ENCODE peak calls at places on chromosomes 1 and 21, in six cellular contexts. E is anterior cingulate cortex; D is H4; Y is HTR-8/SVneo; M is NB4; A is CD4-positive, alpha-beta memory T cell. H is an unnamed sample.

GRCh38 chr1:119159096-119159495 is 18.6 kb upstream of the WARS2 start:
- DNase-seq in E (no peak), D (no peak), Y (no peak), M (no peak), A (no peak), H (no peak)

GRCh38 chr21:45409466-45410150 is 4.6 kb downstream of the COL18A1 start:
- DNase-seq in E (no peak), D (no peak), Y (no peak), M (no peak), A (peak), H (no peak)

GRCh38 chr1:50973875-50974617 is 4.0 kb downstream of the CDKN2C start:
- DNase-seq in E (no peak), D (peak), Y (no peak), M (no peak), A (no peak), H (no peak)

GRCh38 chr1:29579821-29580425 is 343.6 kb downstream of the PTPRU start:
- DNase-seq in E (no peak), D (no peak), Y (peak), M (no peak), A (no peak), H (peak)

GRCh38 chr1:227944066-227944930 is 3.4 kb downstream of the WNT9A start:
- DNase-seq in E (no peak), D (no peak), Y (no peak), M (no peak), A (no peak), H (no peak)

GRCh38 chr21:17002628-17003027 is 510.2 kb upstream of the CXADR start:
- DNase-seq in E (no peak), D (no peak), Y (no peak), M (no peak), A (no peak), H (no peak)

GRCh38 chr1:63112155-63112914 is 210.0 kb upstream of the FOXD3 start:
- DNase-seq in E (no peak), D (peak), Y (no peak), M (peak), A (no peak), H (no peak)

GRCh38 chr1:226073184-226073950 is 10.9 kb downstream of the H3-3A start:
- DNase-seq in E (no peak), D (no peak), Y (no peak), M (no peak), A (no peak), H (no peak)

GRCh38 chr1:119544165-119544762 is 37.3 kb downstream of the HSD3B1 start:
- DNase-seq in E (no peak), D (peak), Y (no peak), M (peak), A (no peak), H (no peak)

GRCh38 chr1:179175011-179175934 is 54.2 kb downstream of the ABL2 start:
- DNase-seq in E (peak), D (peak), Y (no peak), M (peak), A (no peak), H (no peak)

GRCh38 chr1:24351918-24352637 is 32.9 kb downstream of the GRHL3 start:
- DNase-seq in E (no peak), D (no peak), Y (no peak), M (no peak), A (no peak), H (no peak)

GRCh38 chr1:94110021-94110761 is 10.8 kb downstream of the ABCA4 start:
- DNase-seq in E (no peak), D (no peak), Y (no peak), M (no peak), A (no peak), H (no peak)

GRCh38 chr1:204803607-204804006 is 67.1 kb upstream of the NFASC start:
- DNase-seq in E (no peak), D (no peak), Y (no peak), M (no peak), A (no peak), H (no peak)

GRCh38 chr21:37412603-37413360 is 46.2 kb downstream of the DYRK1A start:
- DNase-seq in E (no peak), D (no peak), Y (no peak), M (peak), A (no peak), H (no peak)

GRCh38 chr1:207892764-207893163 is 18.2 kb downstream of the CD34 start:
- DNase-seq in E (no peak), D (no peak), Y (no peak), M (no peak), A (no peak), H (no peak)

GRCh38 chr1:150528196-150528595 is 12.6 kb downstream of the FALEC start:
- DNase-seq in E (no peak), D (peak), Y (no peak), M (no peak), A (no peak), H (peak)

GRCh38 chr1:211596418-211597181 is 17.6 kb upstream of the SLC30A1 start:
- DNase-seq in E (no peak), D (no peak), Y (no peak), M (no peak), A (no peak), H (no peak)

GRCh38 chr1:210259496-210259895 is 26.9 kb downstream of the SERTAD4 start:
- DNase-seq in E (no peak), D (peak), Y (no peak), M (no peak), A (no peak), H (no peak)

GRCh38 chr1:110172001-110172400 is 21.7 kb downstream of the SLC6A17 start:
- DNase-seq in E (no peak), D (no peak), Y (no peak), M (no peak), A (no peak), H (no peak)

GRCh38 chr1:213383465-213383864 is 332.4 kb downstream of the RPS6KC1 start:
- DNase-seq in E (no peak), D (no peak), Y (no peak), M (no peak), A (no peak), H (no peak)

GRCh38 chr21:29805110-29805509 is 134.7 kb downstream of the GRIK1 start:
- DNase-seq in E (no peak), D (no peak), Y (no peak), M (no peak), A (no peak), H (no peak)

GRCh38 chr1:214718724-214719123 is 115.7 kb downstream of the CENPF start:
- DNase-seq in E (no peak), D (no peak), Y (no peak), M (no peak), A (no peak), H (no peak)

GRCh38 chr1:200365897-200366426 is 43.9 kb downstream of the ZNF281 start:
- DNase-seq in E (no peak), D (no peak), Y (no peak), M (no peak), A (no peak), H (no peak)

GRCh38 chr1:67441183-67441582 is 11.0 kb upstream of the SERBP1 start:
- DNase-seq in E (no peak), D (peak), Y (no peak), M (no peak), A (no peak), H (no peak)

GRCh38 chr1:230915079-230915478 is 46.8 kb upstream of the C1orf198 start:
- DNase-seq in E (no peak), D (no peak), Y (no peak), M (no peak), A (no peak), H (no peak)

GRCh38 chr1:236975461-236975860 is 28.8 kb downstream of the MT1HL1 start:
- DNase-seq in E (no peak), D (no peak), Y (no peak), M (no peak), A (no peak), H (no peak)

GRCh38 chr1:43463461-43463860 is 9.7 kb upstream of the HYI start:
- DNase-seq in E (no peak), D (no peak), Y (no peak), M (no peak), A (no peak), H (no peak)